ENCODE peak calls at places on chromosomes 1 and 21, in four cellular contexts. One of them, this sample, is unnamed.

GRCh38 chr1:117820694-117821381 is 108.6 kb downstream of the GDAP2 start:
- DNase-seq in K562: no peak
- DNase-seq in GM12878: no peak
- DNase-seq in endothelial cell of umbilical vein: peak; percentile 15
- DNase-seq in this sample: peak; percentile 50

GRCh38 chr1:226541631-226542622 is 6.6 kb upstream of the STUM start:
- DNase-seq in K562: no peak
- DNase-seq in GM12878: no peak
- DNase-seq in endothelial cell of umbilical vein: peak; percentile 13
- DNase-seq in this sample: no peak

GRCh38 chr21:25297117-25297516 is 310.2 kb downstream of the MRPL39 start:
- DNase-seq in K562: no peak
- DNase-seq in GM12878: no peak
- DNase-seq in endothelial cell of umbilical vein: no peak
- DNase-seq in this sample: no peak

GRCh38 chr1:109383850-109384249 is 13.9 kb downstream of the SORT1 start:
- DNase-seq in K562: peak; percentile 48
- DNase-seq in GM12878: no peak
- DNase-seq in endothelial cell of umbilical vein: no peak
- DNase-seq in this sample: no peak

GRCh38 chr1:159889202-159889601 is 10.8 kb downstream of the CFAP45 start:
- DNase-seq in K562: no peak
- DNase-seq in GM12878: no peak
- DNase-seq in endothelial cell of umbilical vein: no peak
- DNase-seq in this sample: no peak

GRCh38 chr21:46008893-46009635 is 27.5 kb downstream of the COL6A1 start:
- DNase-seq in K562: no peak
- DNase-seq in GM12878: no peak
- DNase-seq in endothelial cell of umbilical vein: no peak
- DNase-seq in this sample: no peak

GRCh38 chr21:26715878-26716506 is 129.2 kb downstream of the ADAMTS1 start:
- DNase-seq in K562: peak; percentile 22
- DNase-seq in GM12878: no peak
- DNase-seq in endothelial cell of umbilical vein: peak; percentile 55
- DNase-seq in this sample: peak; percentile 51

GRCh38 chr21:44092201-44092600 is 15.0 kb upstream of the PWP2 start:
- DNase-seq in K562: no peak
- DNase-seq in GM12878: no peak
- DNase-seq in endothelial cell of umbilical vein: no peak
- DNase-seq in this sample: no peak

GRCh38 chr21:29232601-29233541 is 65.9 kb upstream of the BACH1 start:
- DNase-seq in K562: peak; percentile 18
- DNase-seq in GM12878: no peak
- DNase-seq in endothelial cell of umbilical vein: peak; percentile 60
- DNase-seq in this sample: peak; percentile 55

GRCh38 chr1:150528196-150528595 is 12.6 kb downstream of the FALEC start:
- DNase-seq in K562: no peak
- DNase-seq in GM12878: no peak
- DNase-seq in endothelial cell of umbilical vein: no peak
- DNase-seq in this sample: peak; percentile 86

GRCh38 chr21:15051652-15052554 is 12.9 kb downstream of the NRIP1 start:
- DNase-seq in K562: peak; percentile 20
- DNase-seq in GM12878: no peak
- DNase-seq in endothelial cell of umbilical vein: no peak
- DNase-seq in this sample: peak; percentile 47

GRCh38 chr1:216183007-216183406 is 240.2 kb downstream of the USH2A start:
- DNase-seq in K562: no peak
- DNase-seq in GM12878: no peak
- DNase-seq in endothelial cell of umbilical vein: no peak
- DNase-seq in this sample: peak; percentile 65

GRCh38 chr1:114122891-114123621 is 30.6 kb downstream of the SYT6 start:
- DNase-seq in K562: no peak
- DNase-seq in GM12878: no peak
- DNase-seq in endothelial cell of umbilical vein: no peak
- DNase-seq in this sample: peak; percentile 33

GRCh38 chr1:207115269-207115668 is 11.2 kb downstream of the C4BPA start:
- DNase-seq in K562: no peak
- DNase-seq in GM12878: no peak
- DNase-seq in endothelial cell of umbilical vein: no peak
- DNase-seq in this sample: no peak

GRCh38 chr21:20790113-20790512 is 208.1 kb upstream of the NCAM2 start:
- DNase-seq in K562: no peak
- DNase-seq in GM12878: no peak
- DNase-seq in endothelial cell of umbilical vein: no peak
- DNase-seq in this sample: no peak

GRCh38 chr1:241918879-241919278 is 38.7 kb upstream of the BECN2 start:
- DNase-seq in K562: no peak
- DNase-seq in GM12878: no peak
- DNase-seq in endothelial cell of umbilical vein: no peak
- DNase-seq in this sample: peak; percentile 74

GRCh38 chr1:241356519-241357365 is at the start of gene RGS7:
- DNase-seq in K562: no peak
- DNase-seq in GM12878: no peak
- DNase-seq in endothelial cell of umbilical vein: peak; percentile 60
- DNase-seq in this sample: peak; percentile 41

GRCh38 chr1:77834771-77835334 is 53.6 kb upstream of the NEXN start:
- DNase-seq in K562: no peak
- DNase-seq in GM12878: no peak
- DNase-seq in endothelial cell of umbilical vein: peak; percentile 72
- DNase-seq in this sample: peak; percentile 72

GRCh38 chr1:23473037-23473800 is 10.8 kb downstream of the ASAP3 start:
- DNase-seq in K562: no peak
- DNase-seq in GM12878: no peak
- DNase-seq in endothelial cell of umbilical vein: no peak
- DNase-seq in this sample: peak; percentile 51

DNA sequence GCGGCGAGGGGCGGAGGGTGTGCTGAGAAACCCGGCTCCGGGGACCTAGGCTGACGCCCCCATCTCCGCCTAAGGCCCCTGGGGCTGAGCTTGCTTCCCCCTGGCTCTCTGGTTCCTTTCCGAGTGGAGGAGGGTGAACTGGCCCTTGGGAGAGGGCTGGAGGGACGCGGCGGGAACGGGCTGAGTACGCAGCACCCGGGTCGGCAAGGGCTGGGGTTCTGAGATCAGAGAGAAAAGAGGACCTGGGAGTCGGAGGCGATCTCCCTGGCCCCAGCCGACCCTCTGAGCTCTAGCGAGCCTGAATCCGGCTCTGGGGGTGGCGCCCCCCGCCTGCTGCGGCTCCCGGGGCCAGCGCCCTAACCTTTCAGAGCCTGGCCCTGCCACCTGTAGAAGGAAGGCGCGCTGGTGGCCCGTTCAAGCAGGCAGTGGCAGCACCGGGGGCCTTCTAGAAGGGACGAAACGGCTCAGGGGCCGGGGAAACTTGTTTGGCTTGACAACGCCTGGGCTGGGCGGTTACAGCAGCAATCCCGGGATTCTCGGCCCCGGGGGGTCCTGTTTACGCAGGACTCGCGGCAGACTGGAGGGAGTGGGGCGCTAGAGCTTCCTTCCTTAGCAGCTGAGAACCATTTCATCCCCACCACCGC is 270.9 kb downstream of the FOXD2 start:
- DNase-seq in K562: no peak
- DNase-seq in GM12878: no peak
- DNase-seq in endothelial cell of umbilical vein: no peak
- DNase-seq in this sample: no peak
- TF ChIP-seq FOS in K562: no peak
- TF ChIP-seq FOS in GM12878: no peak
- TF ChIP-seq FOS in endothelial cell of umbilical vein: no peak
- TF ChIP-seq FOS in this sample: no peak

DNA sequence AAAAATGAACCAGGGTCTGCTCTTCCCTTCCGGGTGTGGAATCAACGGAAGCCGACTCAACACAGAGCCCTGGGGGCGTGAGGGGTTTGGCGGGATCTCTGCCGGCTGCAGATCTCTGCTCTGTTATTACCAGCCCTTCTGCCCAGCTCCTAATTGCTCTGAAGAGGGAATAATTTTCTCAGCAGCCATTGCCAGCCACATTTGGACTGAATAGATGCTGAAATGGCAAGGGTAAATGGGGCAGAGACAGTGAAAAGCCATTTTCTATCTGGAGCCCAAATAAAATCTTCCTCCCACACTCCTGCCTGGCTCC is 24.7 kb downstream of the PDE9A start:
- DNase-seq in K562: no peak
- DNase-seq in GM12878: no peak
- DNase-seq in endothelial cell of umbilical vein: no peak
- DNase-seq in this sample: no peak
- H3K4me2 ChIP-seq in K562: no peak overlapping the region
- H3K4me2 ChIP-seq in GM12878: no peak overlapping the region
- H3K4me2 ChIP-seq in endothelial cell of umbilical vein: peak overlapping the region; percentile 48
- H3K4me2 ChIP-seq in this sample: no peak overlapping the region

GRCh38 chr1:89942014-89942413 is 52.9 kb upstream of the ZNF326 start:
- DNase-seq in K562: no peak
- DNase-seq in GM12878: no peak
- DNase-seq in endothelial cell of umbilical vein: no peak
- DNase-seq in this sample: no peak
- TF ChIP-seq FOS in K562: no peak
- TF ChIP-seq FOS in GM12878: no peak
- TF ChIP-seq FOS in endothelial cell of umbilical vein: no peak
- TF ChIP-seq FOS in this sample: no peak

DNA sequence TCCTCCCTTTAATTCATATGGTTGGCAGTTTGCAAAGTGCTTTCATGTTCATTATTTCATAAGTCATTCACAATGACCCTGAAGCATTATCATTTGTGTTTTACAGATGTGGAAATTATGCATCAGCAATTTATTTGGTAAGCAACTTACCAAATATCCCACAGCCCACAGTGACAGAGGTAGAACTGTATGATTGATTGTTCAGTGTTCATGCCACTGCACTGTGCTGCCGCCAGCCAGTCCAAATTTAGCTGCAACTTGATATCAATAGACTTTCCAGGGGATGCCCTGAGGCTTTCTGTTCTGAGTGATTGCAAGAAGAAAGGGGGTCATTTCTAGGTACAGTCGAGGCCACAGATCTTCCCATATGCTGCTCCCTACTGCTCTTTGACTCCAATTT is 380.3 kb downstream of the PLPP3 start:
- DNase-seq in K562: no peak
- DNase-seq in GM12878: no peak
- DNase-seq in endothelial cell of umbilical vein: no peak
- DNase-seq in this sample: no peak
- H3K4me2 ChIP-seq in K562: no peak overlapping the region
- H3K4me2 ChIP-seq in GM12878: no peak overlapping the region
- H3K4me2 ChIP-seq in endothelial cell of umbilical vein: no peak overlapping the region
- H3K4me2 ChIP-seq in this sample: no peak overlapping the region

DNA sequence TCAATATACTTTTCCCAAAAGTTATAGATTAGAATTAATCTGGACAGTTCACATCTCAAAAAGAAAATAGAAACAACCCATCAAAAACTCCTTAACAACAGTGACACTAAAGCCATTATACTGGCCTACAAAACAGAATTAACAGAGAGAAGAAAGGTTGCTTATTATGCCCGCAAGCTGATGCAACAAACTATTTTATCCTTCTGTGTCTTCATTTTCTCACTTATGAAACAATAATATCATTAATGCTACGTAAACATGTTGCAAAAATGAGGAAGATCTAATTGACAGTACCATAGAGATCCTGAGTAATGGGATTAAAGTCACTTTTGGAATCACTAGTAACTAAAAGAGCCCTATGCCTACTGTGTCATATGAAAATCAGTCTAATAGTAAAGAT is 32.6 kb downstream of the LPGAT1 start:
- DNase-seq in K562: no peak
- DNase-seq in GM12878: no peak
- DNase-seq in endothelial cell of umbilical vein: no peak
- DNase-seq in this sample: no peak
- TF ChIP-seq FOS in K562: no peak
- TF ChIP-seq FOS in GM12878: no peak
- TF ChIP-seq FOS in endothelial cell of umbilical vein: no peak
- TF ChIP-seq FOS in this sample: no peak

GRCh38 chr1:163661386-163661785 is 339.6 kb downstream of the NUF2 start:
- DNase-seq in K562: no peak
- DNase-seq in GM12878: no peak
- DNase-seq in endothelial cell of umbilical vein: no peak
- DNase-seq in this sample: no peak
- H3K4me2 ChIP-seq in K562: no peak overlapping the region
- H3K4me2 ChIP-seq in GM12878: no peak overlapping the region
- H3K4me2 ChIP-seq in endothelial cell of umbilical vein: no peak overlapping the region
- H3K4me2 ChIP-seq in this sample: no peak overlapping the region

GRCh38 chr1:51829058-51829457 is 49.5 kb downstream of the NRDC start:
- DNase-seq in K562: no peak
- DNase-seq in GM12878: no peak
- DNase-seq in endothelial cell of umbilical vein: no peak
- DNase-seq in this sample: no peak
- TF ChIP-seq FOS in K562: no peak
- TF ChIP-seq FOS in GM12878: no peak
- TF ChIP-seq FOS in endothelial cell of umbilical vein: no peak
- TF ChIP-seq FOS in this sample: no peak

GRCh38 chr1:220733090-220733569 is 15.0 kb upstream of the MTARC2 start:
- DNase-seq in K562: peak; percentile 82
- DNase-seq in GM12878: peak; percentile 13
- DNase-seq in endothelial cell of umbilical vein: peak; percentile 92
- DNase-seq in this sample: peak; percentile 88

GRCh38 chr1:220726634-220727033 is 21.5 kb upstream of the MTARC2 start:
- DNase-seq in K562: peak; percentile 32
- DNase-seq in GM12878: no peak
- DNase-seq in endothelial cell of umbilical vein: no peak
- DNase-seq in this sample: no peak

GRCh38 chr1:220732621-220733020 is 15.5 kb upstream of the MTARC2 start:
- DNase-seq in K562: no peak
- DNase-seq in GM12878: no peak
- DNase-seq in endothelial cell of umbilical vein: no peak
- DNase-seq in this sample: no peak

GRCh38 chr1:220732137-220732536 is 16.0 kb upstream of the MTARC2 start:
- DNase-seq in K562: no peak
- DNase-seq in GM12878: no peak
- DNase-seq in endothelial cell of umbilical vein: peak; percentile 85
- DNase-seq in this sample: no peak

GRCh38 chr1:220727523-220727922 is 20.6 kb upstream of the MTARC2 start:
- DNase-seq in K562: no peak
- DNase-seq in GM12878: no peak
- DNase-seq in endothelial cell of umbilical vein: no peak
- DNase-seq in this sample: no peak
- H3K4me2 ChIP-seq in K562: no peak overlapping the region
- H3K4me2 ChIP-seq in GM12878: no peak overlapping the region
- H3K4me2 ChIP-seq in endothelial cell of umbilical vein: no peak overlapping the region
- H3K4me2 ChIP-seq in this sample: no peak overlapping the region

GRCh38 chr1:101259744-101260148 is 22.9 kb downstream of the S1PR1 start:
- DNase-seq in K562: no peak
- DNase-seq in GM12878: no peak
- DNase-seq in endothelial cell of umbilical vein: peak; percentile 83
- DNase-seq in this sample: peak; percentile 75
- TF ChIP-seq FOS in K562: no peak
- TF ChIP-seq FOS in GM12878: no peak
- TF ChIP-seq FOS in endothelial cell of umbilical vein: peak; percentile 80
- TF ChIP-seq FOS in this sample: no peak